ENCODE peak calls at places on chromosomes 4 and X, in ten cellular contexts. L is T-helper 17 cell, S is psoas muscle, Y is suprapubic skin, M is aorta, X is tibial artery, C is SJCRH30, G is astrocyte, T is A673, V is lower lobe of right lung. I is an unnamed sample. For H3K9me3, the result is how much of the 10 kb centered on the place peaks cover.

GRCh38 chr4:155342142-155342541 is 34.6 kb downstream of the MAP9 start:
- DNase-seq in L (no peak), G (peak), C (no peak), M (no peak), Y (no peak), S (no peak), V (no peak), T (no peak), X (no peak), I (no peak)

GRCh38 chr4:141132689-141133145 is 552 bp downstream of the RNF150 start:
- DNase-seq in V (no peak), T (peak), S (peak), X (no peak), C (no peak), L (no peak), G (peak), Y (no peak), M (peak), I (peak)

GRCh38 chr4:85457752-85458467 is 17.0 kb upstream of the ARHGAP24 start:
- DNase-seq in L (no peak), Y (no peak), S (no peak), X (no peak), T (no peak), V (no peak), M (no peak), G (no peak), C (no peak), I (no peak)

GRCh38 chr4:18322111-18322510 is 300.6 kb upstream of the LCORL start:
- DNase-seq in X (no peak), T (no peak), Y (no peak), G (no peak), L (no peak), S (no peak), V (no peak), M (no peak), C (no peak), I (no peak)

GRCh38 chr4:166312166-166312565 is 439.1 kb downstream of the TLL1 start:
- DNase-seq in G (peak), C (no peak), L (no peak), V (no peak), Y (no peak), X (no peak), T (no peak), M (no peak), S (no peak), I (no peak)

GRCh38 chr4:123826896-123827295 is 430.3 kb downstream of the SPRY1 start:
- DNase-seq in C (peak), M (no peak), S (peak), Y (no peak), G (peak), V (no peak), T (peak), X (no peak), L (no peak), I (peak)

GRCh38 chr4:186570193-186570996 is 15.0 kb upstream of the MTNR1A start:
- DNase-seq in T (no peak), V (no peak), M (no peak), X (no peak), S (no peak), L (no peak), Y (no peak), C (no peak), G (peak), I (peak)

GRCh38 chr4:5755679-5756078 is 44.7 kb downstream of the EVC start:
- DNase-seq in T (no peak), M (no peak), C (no peak), G (no peak), X (no peak), Y (no peak), L (no peak), V (no peak), S (no peak), I (no peak)

GRCh38 chr4:187378441-187378840 is 617.1 kb upstream of the ZFP42 start:
- DNase-seq in T (no peak), L (no peak), C (no peak), X (no peak), V (no peak), S (no peak), M (no peak), G (no peak), Y (no peak), I (no peak)

GRCh38 chrX:109732319-109732779 is 708 bp downstream of the ACSL4 start:
- DNase-seq in G (peak), Y (no peak), M (no peak), S (no peak), L (no peak), C (peak), V (no peak), T (peak), X (no peak), I (no peak)

GRCh38 chr4:96566755-96567154 is 726.9 kb downstream of the PDHA2 start:
- DNase-seq in V (no peak), C (no peak), L (no peak), Y (no peak), M (no peak), G (no peak), T (no peak), S (no peak), X (no peak), I (no peak)

GRCh38 chr4:2040391-2041233 is 18.5 kb upstream of the NAT8L start:
- DNase-seq in Y (peak), T (no peak), M (no peak), C (no peak), L (no peak), S (no peak), G (no peak), X (no peak), V (no peak), I (no peak)

GRCh38 chrX:46628406-46629371 is 55.1 kb downstream of the CHST7 start:
- DNase-seq in M (peak), L (no peak), V (peak), G (peak), S (peak), C (no peak), X (peak), T (no peak), Y (peak), I (peak)

GRCh38 chrX:149950681-149951080 is 12.4 kb upstream of the EOLA2 start:
- DNase-seq in Y (no peak), S (no peak), X (no peak), C (peak), V (no peak), L (no peak), G (peak), M (no peak), T (peak), I (peak)

GRCh38 chr4:140088317-140088967 is 65.5 kb downstream of the MAML3 start:
- DNase-seq in C (no peak), M (no peak), G (peak), S (no peak), X (no peak), Y (no peak), L (no peak), V (no peak), T (no peak), I (no peak)

GRCh38 chr4:117949621-117950020 is 84.7 kb upstream of the NDST3 start:
- DNase-seq in M (no peak), Y (no peak), S (no peak), X (no peak), L (no peak), G (no peak), T (no peak), C (no peak), V (no peak), I (no peak)

GRCh38 chr4:155667538-155668511 is 1.2 kb downstream of the GUCY1A1 start:
- DNase-seq in T (peak), Y (no peak), S (peak), G (peak), L (no peak), V (peak), X (peak), C (peak), M (peak), I (peak)

GRCh38 chrX:46325312-46325877 is 219.8 kb downstream of the ZNF674 start:
- DNase-seq in L (no peak), X (no peak), M (peak), S (no peak), G (peak), V (peak), T (peak), C (peak), Y (no peak), I (no peak)

GRCh38 chr4:104941661-104942062 is 205.0 kb upstream of the TET2 start:
- DNase-seq in M (no peak), S (no peak), T (no peak), X (no peak), V (no peak), G (peak), L (no peak), Y (no peak), C (no peak), I (no peak)

GRCh38 chrX:39196192-39197102 is 395.2 kb downstream of the MID1IP1 start:
- DNase-seq in V (no peak), Y (no peak), T (peak), X (no peak), M (no peak), S (no peak), G (peak), C (peak), L (no peak), I (peak)

GRCh38 chr4:41327770-41328169 is 71.0 kb downstream of the UCHL1 start:
- DNase-seq in V (no peak), L (no peak), C (no peak), G (no peak), S (no peak), Y (no peak), M (no peak), T (no peak), X (no peak), I (no peak)

GRCh38 chr4:186105721-186106335 is 1.3 kb downstream of the FAM149A start:
- DNase-seq in V (no peak), Y (no peak), G (peak), M (no peak), L (no peak), X (no peak), C (no peak), S (no peak), T (peak), I (no peak)

GRCh38 chr4:81724925-81725329 is 253.2 kb upstream of the RASGEF1B start:
- DNase-seq in G (no peak), L (no peak), Y (no peak), T (peak), V (peak), S (peak), X (peak), M (peak), C (peak), I (peak)

GRCh38 chr4:2786794-2787229 is 6.1 kb upstream of the SH3BP2 start:
- DNase-seq in G (no peak), M (no peak), Y (peak), T (no peak), S (no peak), L (no peak), V (no peak), X (peak), C (no peak), I (no peak)

GRCh38 chr4:1939664-1940509 is 68.7 kb downstream of the NSD2 start:
- DNase-seq in S (no peak), G (peak), T (peak), L (no peak), M (no peak), X (no peak), V (no peak), C (peak), Y (no peak), I (no peak)

GRCh38 chrX:1491851-1492349 is 39.2 kb upstream of the ASMTL start:
- DNase-seq in L (no peak), S (no peak), M (no peak), C (peak), Y (no peak), V (no peak), X (no peak), T (peak), G (no peak), I (peak)

GRCh38 chr4:86957214-86957613 is 22.4 kb downstream of the AFF1 start:
- DNase-seq in Y (no peak), M (no peak), X (no peak), T (no peak), C (no peak), V (no peak), S (no peak), G (peak), L (no peak), I (no peak)

GRCh38 chr4:100494166-100494565 is 23.7 kb downstream of the EMCN start:
- DNase-seq in M (no peak), L (no peak), V (no peak), C (no peak), G (peak), X (no peak), Y (no peak), S (no peak), T (no peak), I (no peak)

GRCh38 chr4:110865611-110866254 is 242.9 kb upstream of the PITX2 start:
- DNase-seq in C (peak), X (no peak), V (no peak), Y (no peak), S (no peak), L (no peak), G (peak), M (no peak), T (peak), I (no peak)

DNA sequence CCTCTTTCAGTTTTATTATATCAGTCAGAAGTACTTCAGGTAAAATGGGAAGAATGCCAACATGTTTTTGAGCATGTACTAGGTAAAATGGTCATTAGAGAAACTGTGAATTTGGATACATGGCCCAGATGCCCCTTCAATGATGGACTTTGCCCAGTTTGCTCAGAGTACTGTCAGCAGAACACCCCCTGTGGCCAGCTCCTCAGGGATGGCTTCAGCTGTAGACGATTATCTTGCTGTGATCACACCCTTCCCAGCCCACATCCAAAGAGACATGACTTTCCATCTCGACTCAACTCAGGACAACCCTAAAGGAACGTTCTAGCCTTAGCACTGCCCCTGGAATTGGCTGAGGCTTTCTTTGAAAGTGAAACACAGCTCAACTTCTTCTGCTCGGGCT is 439.1 kb downstream of the PACRGL start:
- DNase-seq in G (no peak), S (no peak), C (no peak), M (no peak), V (no peak), Y (no peak), T (no peak), L (no peak), X (no peak), I (no peak)
- H3K9me3 ChIP-seq in G (under half), S (under half), C (under half), M (under half), V (under half), Y (under half), T (under half), L (under half), X (under half), I (under half)

GRCh38 chrX:151688695-151689094 is 6.6 kb upstream of the PRRG3 start:
- DNase-seq in T (no peak), C (no peak), G (no peak), Y (no peak), X (no peak), M (no peak), S (no peak), L (no peak), V (no peak), I (no peak)
- H3K9me3 ChIP-seq in T (under half), C (under half), G (under half), Y (under half), X (under half), M (under half), S (under half), L (under half), V (under half), I (under half)

GRCh38 chrX:118963159-118963558 is 11.3 kb upstream of the LONRF3 start:
- DNase-seq in M (no peak), X (no peak), C (no peak), V (no peak), T (no peak), S (no peak), Y (no peak), G (no peak), L (no peak), I (no peak)

GRCh38 chrX:118971552-118971951 is 2.9 kb upstream of the LONRF3 start:
- DNase-seq in X (no peak), S (no peak), Y (no peak), M (no peak), V (no peak), G (no peak), T (no peak), L (no peak), C (no peak), I (no peak)

GRCh38 chrX:118964252-118964651 is 10.2 kb upstream of the LONRF3 start:
- DNase-seq in V (no peak), S (no peak), G (no peak), T (no peak), X (no peak), C (no peak), L (no peak), M (no peak), Y (no peak), I (no peak)

GRCh38 chrX:118965395-118965794 is 9.0 kb upstream of the LONRF3 start:
- DNase-seq in M (no peak), L (no peak), G (no peak), V (no peak), S (no peak), Y (no peak), C (no peak), T (no peak), X (no peak), I (no peak)

GRCh38 chrX:118968031-118968430 is 6.4 kb upstream of the LONRF3 start:
- DNase-seq in T (no peak), V (no peak), C (no peak), Y (no peak), L (no peak), G (no peak), X (no peak), M (no peak), S (no peak), I (no peak)
- H3K9me3 ChIP-seq in T (under half), V (under half), C (under half), Y (under half), L (under half), G (under half), X (under half), M (under half), S (under half), I (under half)

DNA sequence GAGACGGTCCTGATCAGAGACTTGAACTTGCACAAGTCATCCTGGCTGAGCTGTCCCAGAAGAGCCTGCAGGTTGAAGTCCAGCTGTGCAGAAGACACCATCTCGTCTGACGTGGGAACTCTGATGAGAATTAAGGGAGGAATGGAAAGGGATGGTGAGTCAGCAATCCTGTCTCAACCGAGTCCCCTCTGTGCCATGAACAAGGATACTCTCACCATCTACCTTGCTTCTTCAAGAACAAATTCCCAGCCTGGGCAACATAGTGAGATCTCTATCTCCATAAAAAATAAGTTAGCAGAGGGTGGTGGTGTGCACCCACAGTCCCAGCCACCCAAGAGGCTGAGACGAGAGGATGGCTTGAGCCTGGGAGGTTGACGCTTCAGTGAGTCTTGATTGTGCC is at the start of gene NLRP2B:
- DNase-seq in C (no peak), Y (no peak), X (no peak), G (no peak), M (no peak), T (no peak), L (no peak), V (no peak), S (no peak), I (no peak)
- H3K9me3 ChIP-seq in C (under half), Y (under half), X (under half), G (under half), M (under half), T (under half), L (under half), V (under half), S (under half), I (under half)

DNA sequence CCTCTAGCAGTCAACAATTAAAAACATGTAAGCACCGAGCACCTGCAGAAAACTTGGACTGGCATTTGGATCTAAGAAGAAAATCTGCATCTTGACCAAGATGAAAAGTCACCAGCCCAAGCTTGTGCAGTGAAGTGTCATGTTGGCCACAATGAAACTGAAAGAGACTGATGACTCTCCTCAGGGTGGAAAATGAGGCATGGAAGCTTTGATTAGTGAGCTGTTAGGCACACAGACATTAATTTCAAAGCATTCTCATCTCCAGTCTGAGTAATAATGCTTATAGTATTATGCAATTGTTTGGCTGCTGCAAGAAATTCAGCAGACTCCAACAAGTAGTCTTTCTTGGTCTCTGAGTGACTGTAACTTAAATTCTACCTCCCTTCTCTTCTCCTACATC is 150.1 kb downstream of the AR start:
- DNase-seq in C (no peak), M (no peak), Y (no peak), X (no peak), T (no peak), L (no peak), V (no peak), S (no peak), G (peak), I (no peak)
- H3K9me3 ChIP-seq in C (under half), M (under half), Y (under half), X (under half), T (under half), L (under half), V (under half), S (under half), G (under half), I (under half)

GRCh38 chrX:121987163-121987562 is 939.8 kb downstream of the GLUD2 start:
- DNase-seq in X (no peak), M (no peak), V (no peak), S (no peak), C (no peak), T (peak), G (peak), Y (no peak), L (no peak), I (no peak)
- H3K9me3 ChIP-seq in X (under half), M (under half), V (under half), S (under half), C (under half), T (under half), G (under half), Y (under half), L (under half), I (under half)

GRCh38 chr4:153676984-153677383 is 7.1 kb upstream of the TLR2 start:
- DNase-seq in C (no peak), G (peak), V (no peak), L (no peak), Y (no peak), T (no peak), X (no peak), M (no peak), S (no peak), I (no peak)
- H3K9me3 ChIP-seq in C (under half), G (under half), V (under half), L (under half), Y (under half), T (under half), X (under half), M (under half), S (under half), I (under half)

DNA sequence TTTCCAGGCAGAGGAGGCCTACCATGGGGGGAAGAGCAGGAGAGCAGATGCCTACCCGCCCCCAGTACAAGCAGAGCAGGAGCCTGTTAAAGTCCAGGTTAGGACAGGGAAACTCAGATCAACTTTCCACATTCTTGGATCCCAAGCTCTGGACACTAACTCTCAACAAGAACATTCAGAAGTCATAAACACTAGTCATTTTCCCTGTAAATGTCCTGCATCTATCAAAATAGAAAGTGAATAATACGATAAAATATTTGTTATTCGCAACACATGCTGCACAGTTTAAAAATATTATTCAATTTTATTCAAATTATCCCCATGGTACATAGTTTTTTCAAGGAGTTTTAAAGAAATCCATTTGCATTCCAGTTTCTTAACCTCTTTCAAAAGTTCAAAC is 185.2 kb upstream of the NEIL3 start:
- DNase-seq in L (no peak), Y (no peak), S (no peak), T (no peak), C (no peak), X (no peak), M (no peak), G (no peak), V (no peak), I (no peak)
- H3K9me3 ChIP-seq in L (under half), Y (under half), S (under half), T (under half), C (under half), X (under half), M (under half), G (under half), V (under half), I (under half)